ENCODE peak calls at places on chromosomes 5 and 9, in six cellular contexts. A, D, O, J, C and B are unnamed samples.

GRCh38 chr9:134894136-134894860 is 13.7 kb downstream of the FCN2 start:
- DNase-seq in A (no peak), J (peak; percentile 62), D (no peak), C (no peak), O (no peak), B (no peak)

GRCh38 chr9:113416149-113416726 is 5.7 kb downstream of the C9orf43 start:
- DNase-seq in A (peak; percentile 31), D (no peak), J (no peak), O (no peak), C (no peak), B (peak; percentile 39)

GRCh38 chr5:90528704-90529233 is 615 bp downstream of the LYSMD3 start:
- DNase-seq in A (peak; percentile 31), C (no peak), O (no peak), D (no peak), J (no peak), B (peak; percentile 2)

GRCh38 chr9:106678273-106678672 is 184.7 kb upstream of the ZNF462 start:
- DNase-seq in A (no peak), J (no peak), O (no peak), C (no peak), D (no peak), B (no peak)

GRCh38 chr9:124088476-124088837 is 76.9 kb downstream of the LHX2 start:
- DNase-seq in O (no peak), C (no peak), J (no peak), A (no peak), D (no peak), B (no peak)

GRCh38 chr9:95043826-95044225 is 273.7 kb downstream of the FANCC start:
- DNase-seq in O (no peak), J (no peak), A (no peak), D (no peak), C (no peak), B (no peak)

GRCh38 chr5:168706655-168707069 is 127.5 kb upstream of the PANK3 start:
- DNase-seq in O (peak; percentile 43), C (no peak), A (peak; percentile 47), J (peak; percentile 32), D (no peak), B (no peak)

GRCh38 chr9:116643691-116644090 is 43.4 kb upstream of the TRIM32 start:
- DNase-seq in A (no peak), O (no peak), D (no peak), J (no peak), C (no peak), B (no peak)

GRCh38 chr5:83524991-83525390 is 53.4 kb downstream of the VCAN start:
- DNase-seq in J (no peak), C (no peak), D (no peak), O (no peak), A (no peak), B (no peak)

GRCh38 chr9:13791816-13792215 is 512.3 kb upstream of the MPDZ start:
- DNase-seq in A (no peak), D (no peak), C (no peak), O (no peak), J (no peak), B (no peak)

GRCh38 chr5:68683632-68684035 is 410.2 kb upstream of the SLC30A5 start:
- DNase-seq in D (no peak), C (no peak), O (no peak), A (no peak), J (peak; percentile 68), B (no peak)

GRCh38 chr5:81134066-81134465 is 99.1 kb upstream of the CKMT2 start:
- DNase-seq in O (no peak), A (no peak), C (no peak), J (no peak), D (no peak), B (no peak)

GRCh38 chr9:90915693-90916092 is 114.1 kb downstream of the SYK start:
- DNase-seq in J (no peak), O (peak; percentile 70), C (no peak), A (peak; percentile 45), D (no peak), B (no peak)

GRCh38 chr9:105700598-105701544 is 6.5 kb downstream of the TMEM38B start:
- DNase-seq in A (no peak), O (no peak), C (no peak), J (no peak), D (no peak), B (no peak)

GRCh38 chr5:15600035-15600434 is 100.1 kb downstream of the FBXL7 start:
- DNase-seq in J (no peak), C (no peak), A (no peak), D (no peak), O (no peak), B (no peak)

GRCh38 chr9:21078702-21079101 is 960 bp upstream of the IFNB1 start:
- DNase-seq in C (no peak), A (peak; percentile 81), J (no peak), O (no peak), D (no peak), B (no peak)

GRCh38 chr5:134242146-134242545 is 16.3 kb upstream of the PPP2CA start:
- DNase-seq in D (peak; percentile 75), A (no peak), J (no peak), C (peak; percentile 70), O (peak; percentile 24), B (no peak)

GRCh38 chr9:71604197-71605063 is 163.9 kb downstream of the CEMIP2 start:
- DNase-seq in C (peak; percentile 76), D (peak; percentile 83), O (peak; percentile 84), A (peak; percentile 55), J (peak; percentile 75), B (peak; percentile 9)

GRCh38 chr5:132465095-132465707 is 25.4 kb downstream of the IRF1 start:
- DNase-seq in A (no peak), C (no peak), J (no peak), O (no peak), D (peak; percentile 55), B (no peak)

GRCh38 chr5:94968507-94969095 is 316.3 kb downstream of the MCTP1 start:
- DNase-seq in D (no peak), C (no peak), A (peak; percentile 74), O (peak; percentile 24), J (peak; percentile 40), B (peak; percentile 25)

GRCh38 chr5:56951946-56952691 is at the start of gene MIER3:
- DNase-seq in J (peak; percentile 75), C (peak; percentile 85), O (peak; percentile 83), A (peak; percentile 84), D (peak; percentile 88), B (peak; percentile 90)
- TF ChIP-seq POLR2A in J (no peak), C (no peak), O (no peak), A (peak; percentile 40), D (no peak), B (no peak)

DNA sequence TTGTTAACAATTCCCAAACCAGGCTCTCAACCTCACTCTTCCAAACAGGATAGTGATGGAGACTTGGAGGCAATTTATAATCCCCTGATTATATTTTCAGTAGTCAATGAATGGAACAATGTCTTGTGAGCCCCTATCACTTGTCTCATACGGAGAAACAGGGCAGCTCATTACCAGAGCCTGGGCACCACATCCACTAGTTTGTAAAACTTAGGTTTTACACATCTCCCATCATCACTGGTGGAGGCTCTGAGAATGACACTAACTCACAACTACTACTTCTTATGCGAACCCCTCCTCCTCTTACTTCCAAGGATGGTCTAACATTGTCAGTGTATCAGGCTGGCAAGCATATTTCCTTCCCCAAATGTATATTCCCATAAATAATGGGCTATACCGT is 253.7 kb downstream of the EPB41L4A start:
- DNase-seq in J (no peak), C (no peak), O (no peak), D (no peak), A (peak; percentile 17), B (no peak)
- TF ChIP-seq POLR2A in J (no peak), C (no peak), O (no peak), D (no peak), A (no peak), B (no peak)

GRCh38 chr5:181204561-181205401 is at the start of gene TRIM7:
- DNase-seq in D (peak; percentile 76), C (peak; percentile 69), A (no peak), J (peak; percentile 50), O (no peak), B (no peak)
- TF ChIP-seq POLR2A in D (no peak), C (peak; percentile 49), A (no peak), J (no peak), O (no peak), B (no peak)

GRCh38 chr9:121890746-121891145 is 202.4 kb downstream of the TTLL11 start:
- DNase-seq in J (no peak), O (no peak), A (no peak), D (no peak), C (no peak), B (no peak)

GRCh38 chr9:121888438-121888775 is 204.7 kb downstream of the TTLL11 start:
- DNase-seq in D (no peak), C (no peak), A (no peak), J (peak; percentile 87), O (no peak), B (no peak)

GRCh38 chr9:121887553-121888437 is 205.3 kb downstream of the TTLL11 start:
- DNase-seq in C (peak; percentile 33), A (peak; percentile 50), O (no peak), J (no peak), D (no peak), B (no peak)

GRCh38 chr9:121892706-121893105 is 200.4 kb downstream of the TTLL11 start:
- DNase-seq in O (no peak), C (no peak), A (no peak), D (no peak), J (no peak), B (no peak)

GRCh38 chr9:121889990-121890563 is 203.0 kb downstream of the TTLL11 start:
- DNase-seq in O (no peak), D (no peak), A (no peak), C (peak; percentile 34), J (no peak), B (no peak)
- TF ChIP-seq POLR2A in O (no peak), D (no peak), A (no peak), C (no peak), J (no peak), B (no peak)

GRCh38 chr5:141636413-141637265 is at the start of the genes HDAC3 and RELL2:
- DNase-seq in C (peak; percentile 95), D (peak; percentile 96), O (peak; percentile 96), A (peak; percentile 89), J (peak; percentile 92), B (peak; percentile 90)
- TF ChIP-seq POLR2A in C (peak; percentile 97), D (no peak), O (peak; percentile 84), A (peak; percentile 64), J (peak; percentile 80), B (no peak)

GRCh38 chr5:89313804-89314588 is 431.0 kb upstream of the MEF2C start:
- DNase-seq in C (no peak), O (no peak), J (no peak), A (peak; percentile 43), D (no peak), B (peak; percentile 4)
- TF ChIP-seq POLR2A in C (no peak), O (no peak), J (no peak), A (no peak), D (no peak), B (peak; percentile 72)